ENCODE peak calls at places on chromosome 2, in nine cellular contexts. One of them, this sample, is unnamed. For H3K36me3, the result is how much of the 10 kb centered on the place peaks cover.

GRCh38 chr2:15941483-15941853 is 1.1 kb downstream of the MYCN start:
- DNase-seq in stomach: no peak
- DNase-seq in spleen: no peak
- DNase-seq in fibroblast of lung: no peak
- DNase-seq in endodermal cell: peak
- DNase-seq in Panc1: no peak
- DNase-seq in pancreas: no peak
- DNase-seq in mucosa of descending colon: no peak
- DNase-seq in kidney: no peak
- DNase-seq in this sample: no peak

GRCh38 chr2:134250840-134251461 is 2.9 kb upstream of the MGAT5 start:
- DNase-seq in kidney: no peak
- DNase-seq in spleen: no peak
- DNase-seq in Panc1: no peak
- DNase-seq in stomach: no peak
- DNase-seq in fibroblast of lung: no peak
- DNase-seq in endodermal cell: no peak
- DNase-seq in mucosa of descending colon: no peak
- DNase-seq in pancreas: no peak
- DNase-seq in this sample: no peak

GRCh38 chr2:95013726-95014125 is 11.8 kb upstream of the MAL start:
- DNase-seq in Panc1: no peak
- DNase-seq in spleen: peak
- DNase-seq in mucosa of descending colon: no peak
- DNase-seq in kidney: no peak
- DNase-seq in fibroblast of lung: no peak
- DNase-seq in pancreas: no peak
- DNase-seq in stomach: no peak
- DNase-seq in endodermal cell: no peak
- DNase-seq in this sample: no peak

GRCh38 chr2:215718890-215719289 is 283.0 kb upstream of the FN1 start:
- DNase-seq in endodermal cell: no peak
- DNase-seq in kidney: no peak
- DNase-seq in pancreas: no peak
- DNase-seq in stomach: no peak
- DNase-seq in mucosa of descending colon: no peak
- DNase-seq in spleen: no peak
- DNase-seq in Panc1: no peak
- DNase-seq in fibroblast of lung: no peak
- DNase-seq in this sample: no peak

GRCh38 chr2:111705711-111706323 is 178.2 kb downstream of the ANAPC1 start:
- DNase-seq in fibroblast of lung: peak
- DNase-seq in Panc1: peak
- DNase-seq in stomach: no peak
- DNase-seq in endodermal cell: peak
- DNase-seq in mucosa of descending colon: no peak
- DNase-seq in pancreas: no peak
- DNase-seq in spleen: no peak
- DNase-seq in kidney: peak
- DNase-seq in this sample: peak

GRCh38 chr2:129180124-129180716 is 799.2 kb upstream of the RAB6C start:
- DNase-seq in spleen: no peak
- DNase-seq in kidney: no peak
- DNase-seq in Panc1: no peak
- DNase-seq in pancreas: no peak
- DNase-seq in mucosa of descending colon: no peak
- DNase-seq in endodermal cell: no peak
- DNase-seq in fibroblast of lung: no peak
- DNase-seq in stomach: no peak
- DNase-seq in this sample: no peak

GRCh38 chr2:19686439-19686838 is 215.3 kb downstream of the TTC32 start:
- DNase-seq in spleen: no peak
- DNase-seq in fibroblast of lung: no peak
- DNase-seq in pancreas: no peak
- DNase-seq in mucosa of descending colon: no peak
- DNase-seq in stomach: no peak
- DNase-seq in endodermal cell: peak
- DNase-seq in kidney: no peak
- DNase-seq in Panc1: no peak
- DNase-seq in this sample: no peak

GRCh38 chr2:102258025-102258385 is 53.4 kb upstream of the IL1RL1 start:
- DNase-seq in stomach: no peak
- DNase-seq in mucosa of descending colon: no peak
- DNase-seq in kidney: no peak
- DNase-seq in pancreas: no peak
- DNase-seq in spleen: no peak
- DNase-seq in Panc1: no peak
- DNase-seq in endodermal cell: no peak
- DNase-seq in fibroblast of lung: no peak
- DNase-seq in this sample: no peak

GRCh38 chr2:3423492-3424170 is 44.1 kb downstream of the TRAPPC12 start:
- DNase-seq in Panc1: peak
- DNase-seq in mucosa of descending colon: peak
- DNase-seq in endodermal cell: peak
- DNase-seq in stomach: peak
- DNase-seq in fibroblast of lung: peak
- DNase-seq in pancreas: peak
- DNase-seq in spleen: peak
- DNase-seq in kidney: no peak
- DNase-seq in this sample: peak

GRCh38 chr2:602571-603366 is 74.4 kb downstream of the TMEM18 start:
- DNase-seq in spleen: no peak
- DNase-seq in kidney: no peak
- DNase-seq in endodermal cell: peak
- DNase-seq in Panc1: no peak
- DNase-seq in stomach: no peak
- DNase-seq in mucosa of descending colon: no peak
- DNase-seq in pancreas: no peak
- DNase-seq in fibroblast of lung: no peak
- DNase-seq in this sample: peak

GRCh38 chr2:9004338-9005204 is 1.1 kb upstream of the MBOAT2 start:
- DNase-seq in fibroblast of lung: no peak
- DNase-seq in pancreas: no peak
- DNase-seq in Panc1: no peak
- DNase-seq in kidney: no peak
- DNase-seq in stomach: no peak
- DNase-seq in mucosa of descending colon: no peak
- DNase-seq in endodermal cell: no peak
- DNase-seq in spleen: no peak
- DNase-seq in this sample: peak

GRCh38 chr2:186595219-186595618 is 5.4 kb downstream of the ITGAV start:
- DNase-seq in spleen: no peak
- DNase-seq in kidney: no peak
- DNase-seq in stomach: peak
- DNase-seq in pancreas: peak
- DNase-seq in mucosa of descending colon: no peak
- DNase-seq in Panc1: no peak
- DNase-seq in fibroblast of lung: peak
- DNase-seq in endodermal cell: no peak
- DNase-seq in this sample: no peak

GRCh38 chr2:241870611-241871537 is 1.3 kb downstream of the RTP5 start:
- DNase-seq in Panc1: no peak
- DNase-seq in stomach: no peak
- DNase-seq in endodermal cell: no peak
- DNase-seq in fibroblast of lung: no peak
- DNase-seq in spleen: peak
- DNase-seq in mucosa of descending colon: no peak
- DNase-seq in kidney: peak
- DNase-seq in pancreas: no peak
- DNase-seq in this sample: no peak

GRCh38 chr2:33099989-33100388 is 153.2 kb downstream of the LTBP1 start:
- DNase-seq in spleen: no peak
- DNase-seq in Panc1: no peak
- DNase-seq in fibroblast of lung: no peak
- DNase-seq in endodermal cell: no peak
- DNase-seq in kidney: no peak
- DNase-seq in stomach: no peak
- DNase-seq in pancreas: no peak
- DNase-seq in mucosa of descending colon: no peak
- DNase-seq in this sample: no peak

GRCh38 chr2:910698-911097 is 40.0 kb upstream of the SNTG2 start:
- DNase-seq in fibroblast of lung: no peak
- DNase-seq in pancreas: no peak
- DNase-seq in endodermal cell: peak
- DNase-seq in spleen: no peak
- DNase-seq in Panc1: no peak
- DNase-seq in stomach: no peak
- DNase-seq in kidney: no peak
- DNase-seq in mucosa of descending colon: no peak
- DNase-seq in this sample: no peak

GRCh38 chr2:10036095-10036879 is 7.1 kb upstream of the KLF11 start:
- DNase-seq in pancreas: peak
- DNase-seq in stomach: peak
- DNase-seq in Panc1: peak
- DNase-seq in spleen: no peak
- DNase-seq in kidney: peak
- DNase-seq in fibroblast of lung: peak
- DNase-seq in mucosa of descending colon: peak
- DNase-seq in endodermal cell: peak
- DNase-seq in this sample: peak

GRCh38 chr2:169091761-169092523 is 22.6 kb downstream of the DHRS9 start:
- DNase-seq in spleen: no peak
- DNase-seq in kidney: no peak
- DNase-seq in Panc1: peak
- DNase-seq in endodermal cell: no peak
- DNase-seq in pancreas: peak
- DNase-seq in stomach: peak
- DNase-seq in mucosa of descending colon: peak
- DNase-seq in fibroblast of lung: peak
- DNase-seq in this sample: peak

GRCh38 chr2:20012282-20013060 is at the start of gene MATN3:
- DNase-seq in pancreas: peak
- DNase-seq in stomach: peak
- DNase-seq in endodermal cell: peak
- DNase-seq in Panc1: no peak
- DNase-seq in kidney: peak
- DNase-seq in fibroblast of lung: peak
- DNase-seq in spleen: peak
- DNase-seq in mucosa of descending colon: peak
- DNase-seq in this sample: no peak

GRCh38 chr2:232385660-232386489 is 7.3 kb downstream of the ALPP start:
- DNase-seq in pancreas: no peak
- DNase-seq in spleen: no peak
- DNase-seq in Panc1: no peak
- DNase-seq in fibroblast of lung: peak
- DNase-seq in stomach: no peak
- DNase-seq in mucosa of descending colon: no peak
- DNase-seq in kidney: no peak
- DNase-seq in endodermal cell: no peak
- DNase-seq in this sample: no peak

GRCh38 chr2:217923007-217923686 is 79.6 kb downstream of the TNS1 start:
- DNase-seq in endodermal cell: no peak
- DNase-seq in fibroblast of lung: no peak
- DNase-seq in Panc1: no peak
- DNase-seq in pancreas: no peak
- DNase-seq in mucosa of descending colon: no peak
- DNase-seq in stomach: no peak
- DNase-seq in spleen: no peak
- DNase-seq in kidney: no peak
- DNase-seq in this sample: no peak
- H3K4me3 ChIP-seq in endodermal cell: no peak
- H3K4me3 ChIP-seq in fibroblast of lung: no peak
- H3K4me3 ChIP-seq in Panc1: no peak
- H3K4me3 ChIP-seq in pancreas: no peak
- H3K4me3 ChIP-seq in mucosa of descending colon: no peak
- H3K4me3 ChIP-seq in stomach: peak
- H3K4me3 ChIP-seq in spleen: no peak
- H3K4me3 ChIP-seq in kidney: peak
- H3K4me3 ChIP-seq in this sample: no peak

DNA sequence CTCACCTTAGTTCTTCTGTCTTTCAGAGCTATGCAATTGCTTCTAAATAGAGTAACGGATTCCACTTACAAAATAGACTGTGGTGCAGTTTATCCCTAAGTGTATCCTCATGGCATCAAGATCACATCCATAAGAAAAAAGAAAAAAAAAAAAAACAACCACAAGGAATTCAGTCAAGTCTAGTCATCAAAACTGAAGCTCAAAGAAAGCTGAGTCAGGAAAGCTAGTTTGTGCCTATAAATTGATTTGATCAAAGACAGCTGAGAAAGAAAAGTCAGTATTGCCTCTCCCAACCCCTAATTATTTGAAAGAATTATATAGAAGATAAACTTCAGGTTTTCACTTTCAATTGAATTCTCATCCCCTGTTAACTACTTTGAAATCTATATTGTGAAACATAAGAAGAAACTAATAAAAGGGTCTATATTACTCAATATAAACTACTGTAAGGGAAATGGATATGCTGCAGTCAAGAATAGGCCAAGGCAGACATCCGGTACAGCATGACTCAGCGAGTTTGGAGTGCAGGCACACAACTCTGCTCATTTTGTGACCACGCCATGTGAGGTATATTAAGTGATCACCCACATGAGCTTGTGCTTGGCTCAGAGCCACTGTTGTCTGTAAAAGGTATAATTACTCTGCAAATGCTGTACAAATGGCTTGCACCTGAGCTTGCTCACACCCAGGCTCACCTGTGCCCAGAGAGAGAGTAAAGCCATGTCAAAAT is 568.1 kb upstream of the CRIM1 start:
- DNase-seq in kidney: no peak
- DNase-seq in pancreas: no peak
- DNase-seq in fibroblast of lung: no peak
- DNase-seq in endodermal cell: no peak
- DNase-seq in stomach: no peak
- DNase-seq in mucosa of descending colon: no peak
- DNase-seq in spleen: no peak
- DNase-seq in Panc1: no peak
- DNase-seq in this sample: peak
- TF ChIP-seq CTCF in kidney: no peak
- TF ChIP-seq CTCF in pancreas: no peak
- TF ChIP-seq CTCF in fibroblast of lung: no peak
- TF ChIP-seq CTCF in endodermal cell: no peak
- TF ChIP-seq CTCF in stomach: no peak
- TF ChIP-seq CTCF in mucosa of descending colon: no peak
- TF ChIP-seq CTCF in spleen: no peak
- TF ChIP-seq CTCF in Panc1: no peak
- TF ChIP-seq CTCF in this sample: no peak

GRCh38 chr2:182766626-182767025 is 50.6 kb downstream of the DNAJC10 start:
- DNase-seq in mucosa of descending colon: no peak
- DNase-seq in fibroblast of lung: no peak
- DNase-seq in Panc1: no peak
- DNase-seq in pancreas: no peak
- DNase-seq in endodermal cell: no peak
- DNase-seq in kidney: no peak
- DNase-seq in stomach: no peak
- DNase-seq in spleen: no peak
- DNase-seq in this sample: no peak
- H3K36me3 ChIP-seq in mucosa of descending colon: under half
- H3K36me3 ChIP-seq in fibroblast of lung: under half
- H3K36me3 ChIP-seq in Panc1: under half
- H3K36me3 ChIP-seq in pancreas: under half
- H3K36me3 ChIP-seq in endodermal cell: half or more
- H3K36me3 ChIP-seq in kidney: under half
- H3K36me3 ChIP-seq in stomach: half or more
- H3K36me3 ChIP-seq in spleen: under half
- H3K36me3 ChIP-seq in this sample: under half

DNA sequence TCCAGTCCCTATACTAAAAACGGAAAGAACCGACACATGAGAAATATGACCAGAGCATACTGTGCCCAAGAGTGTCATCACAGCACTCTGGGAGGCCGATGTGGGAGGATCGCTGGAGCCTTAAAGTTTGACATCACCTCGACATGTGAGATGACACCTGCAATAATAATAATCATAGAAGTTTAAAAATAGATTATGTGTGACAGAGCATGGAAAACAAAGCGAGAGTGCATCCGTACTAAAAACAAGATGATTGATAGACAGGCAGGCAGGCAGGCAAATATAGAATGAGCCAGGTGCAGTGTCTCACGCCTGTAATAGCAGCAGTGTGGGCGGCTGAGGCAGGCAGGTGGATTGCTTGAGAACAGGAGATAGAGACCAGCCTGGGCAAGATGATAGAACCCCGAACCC is 114.8 kb upstream of the ANKRD30BL start:
- DNase-seq in Panc1: no peak
- DNase-seq in pancreas: no peak
- DNase-seq in stomach: no peak
- DNase-seq in spleen: no peak
- DNase-seq in mucosa of descending colon: no peak
- DNase-seq in endodermal cell: peak
- DNase-seq in kidney: no peak
- DNase-seq in fibroblast of lung: no peak
- DNase-seq in this sample: no peak
- H3K4me3 ChIP-seq in Panc1: no peak
- H3K4me3 ChIP-seq in pancreas: no peak
- H3K4me3 ChIP-seq in stomach: no peak
- H3K4me3 ChIP-seq in spleen: no peak
- H3K4me3 ChIP-seq in mucosa of descending colon: no peak
- H3K4me3 ChIP-seq in endodermal cell: no peak
- H3K4me3 ChIP-seq in kidney: no peak
- H3K4me3 ChIP-seq in fibroblast of lung: no peak
- H3K4me3 ChIP-seq in this sample: no peak

This sample was measured in bronchial epithelial cell.